ENCODE peak calls at places on chromosome 19, in seven cellular contexts. One of them, this sample, is unnamed.
A peak's percentile ranks its signal among the peaks of the same experiment; 100 is the strongest.

GRCh38 chr19:1247747-1248453 is 483 bp upstream of the MIDN start:
- DNase-seq in gastrocnemius medialis: peak; percentile 90
- DNase-seq in fibroblast of pulmonary artery: peak; percentile 64
- DNase-seq in CD8-positive, alpha-beta T cell: peak; percentile 79
- DNase-seq in cardiac fibroblast: peak; percentile 80
- DNase-seq in heart right ventricle: peak; percentile 86
- DNase-seq in tibial artery: peak; percentile 91
- DNase-seq in this sample: peak; percentile 63

GRCh38 chr19:4067396-4068057 is 828 bp upstream of the ZBTB7A start:
- DNase-seq in gastrocnemius medialis: no peak
- DNase-seq in fibroblast of pulmonary artery: no peak
- DNase-seq in CD8-positive, alpha-beta T cell: no peak
- DNase-seq in cardiac fibroblast: no peak
- DNase-seq in heart right ventricle: peak; percentile 59
- DNase-seq in tibial artery: no peak
- DNase-seq in this sample: no peak

GRCh38 chr19:28836366-28836765 is 376.6 kb downstream of the UQCRFS1 start:
- DNase-seq in gastrocnemius medialis: no peak
- DNase-seq in fibroblast of pulmonary artery: no peak
- DNase-seq in CD8-positive, alpha-beta T cell: no peak
- DNase-seq in cardiac fibroblast: no peak
- DNase-seq in heart right ventricle: no peak
- DNase-seq in tibial artery: no peak
- DNase-seq in this sample: no peak

GRCh38 chr19:48539503-48540096 is 12.4 kb upstream of the SULT2B1 start:
- DNase-seq in gastrocnemius medialis: no peak
- DNase-seq in fibroblast of pulmonary artery: peak; percentile 69
- DNase-seq in CD8-positive, alpha-beta T cell: no peak
- DNase-seq in cardiac fibroblast: peak; percentile 84
- DNase-seq in heart right ventricle: no peak
- DNase-seq in tibial artery: no peak
- DNase-seq in this sample: peak; percentile 58

GRCh38 chr19:15025237-15025636 is 24.0 kb upstream of the CASP14 start:
- DNase-seq in gastrocnemius medialis: no peak
- DNase-seq in fibroblast of pulmonary artery: no peak
- DNase-seq in CD8-positive, alpha-beta T cell: no peak
- DNase-seq in cardiac fibroblast: peak; percentile 4
- DNase-seq in heart right ventricle: no peak
- DNase-seq in tibial artery: no peak
- DNase-seq in this sample: peak; percentile 28

GRCh38 chr19:15863272-15863671 is 34.6 kb downstream of the CYP4F2 start:
- DNase-seq in gastrocnemius medialis: no peak
- DNase-seq in fibroblast of pulmonary artery: no peak
- DNase-seq in CD8-positive, alpha-beta T cell: peak; percentile 44
- DNase-seq in cardiac fibroblast: no peak
- DNase-seq in heart right ventricle: no peak
- DNase-seq in tibial artery: no peak
- DNase-seq in this sample: no peak

GRCh38 chr19:16457195-16457953 is 14.4 kb downstream of the EPS15L1 start:
- DNase-seq in gastrocnemius medialis: no peak
- DNase-seq in fibroblast of pulmonary artery: peak; percentile 53
- DNase-seq in CD8-positive, alpha-beta T cell: no peak
- DNase-seq in cardiac fibroblast: peak; percentile 42
- DNase-seq in heart right ventricle: peak; percentile 38
- DNase-seq in tibial artery: peak; percentile 81
- DNase-seq in this sample: peak; percentile 27

GRCh38 chr19:843180-843835 is 2.5 kb downstream of the PRTN3 start:
- DNase-seq in gastrocnemius medialis: no peak
- DNase-seq in fibroblast of pulmonary artery: no peak
- DNase-seq in CD8-positive, alpha-beta T cell: no peak
- DNase-seq in cardiac fibroblast: no peak
- DNase-seq in heart right ventricle: no peak
- DNase-seq in tibial artery: no peak
- DNase-seq in this sample: peak; percentile 33

GRCh38 chr19:29371766-29372415 is 153.9 kb upstream of the VSTM2B start:
- DNase-seq in gastrocnemius medialis: no peak
- DNase-seq in fibroblast of pulmonary artery: no peak
- DNase-seq in CD8-positive, alpha-beta T cell: peak; percentile 34
- DNase-seq in cardiac fibroblast: no peak
- DNase-seq in heart right ventricle: no peak
- DNase-seq in tibial artery: peak; percentile 32
- DNase-seq in this sample: no peak

GRCh38 chr19:5949792-5950305 is 28.1 kb downstream of the RANBP3 start:
- DNase-seq in gastrocnemius medialis: no peak
- DNase-seq in fibroblast of pulmonary artery: no peak
- DNase-seq in CD8-positive, alpha-beta T cell: peak; percentile 69
- DNase-seq in cardiac fibroblast: no peak
- DNase-seq in heart right ventricle: peak; percentile 58
- DNase-seq in tibial artery: no peak
- DNase-seq in this sample: no peak

GRCh38 chr19:18313398-18313797 is 9.5 kb downstream of the LSM4 start:
- DNase-seq in gastrocnemius medialis: no peak
- DNase-seq in fibroblast of pulmonary artery: no peak
- DNase-seq in CD8-positive, alpha-beta T cell: no peak
- DNase-seq in cardiac fibroblast: no peak
- DNase-seq in heart right ventricle: no peak
- DNase-seq in tibial artery: no peak
- DNase-seq in this sample: no peak

GRCh38 chr19:411723-412355 is 2.9 kb upstream of the C2CD4C start:
- DNase-seq in gastrocnemius medialis: no peak
- DNase-seq in fibroblast of pulmonary artery: no peak
- DNase-seq in CD8-positive, alpha-beta T cell: no peak
- DNase-seq in cardiac fibroblast: no peak
- DNase-seq in heart right ventricle: no peak
- DNase-seq in tibial artery: no peak
- DNase-seq in this sample: no peak

GRCh38 chr19:53102701-53103140 is 501 bp downstream of the ZNF160 start:
- DNase-seq in gastrocnemius medialis: no peak
- DNase-seq in fibroblast of pulmonary artery: peak; percentile 44
- DNase-seq in CD8-positive, alpha-beta T cell: no peak
- DNase-seq in cardiac fibroblast: peak; percentile 51
- DNase-seq in heart right ventricle: peak; percentile 36
- DNase-seq in tibial artery: peak; percentile 72
- DNase-seq in this sample: peak; percentile 22

GRCh38 chr19:43534811-43535761 is 2.1 kb downstream of the ZNF575 start:
- DNase-seq in gastrocnemius medialis: no peak
- DNase-seq in fibroblast of pulmonary artery: peak; percentile 74
- DNase-seq in CD8-positive, alpha-beta T cell: peak; percentile 61
- DNase-seq in cardiac fibroblast: peak; percentile 64
- DNase-seq in heart right ventricle: peak; percentile 68
- DNase-seq in tibial artery: peak; percentile 83
- DNase-seq in this sample: peak; percentile 23

GRCh38 chr19:30105316-30105715 is 163.3 kb downstream of the URI1 start:
- DNase-seq in gastrocnemius medialis: no peak
- DNase-seq in fibroblast of pulmonary artery: no peak
- DNase-seq in CD8-positive, alpha-beta T cell: no peak
- DNase-seq in cardiac fibroblast: no peak
- DNase-seq in heart right ventricle: no peak
- DNase-seq in tibial artery: no peak
- DNase-seq in this sample: no peak

GRCh38 chr19:35206855-35207254 is 21.7 kb downstream of the FAM187B start:
- DNase-seq in gastrocnemius medialis: no peak
- DNase-seq in fibroblast of pulmonary artery: no peak
- DNase-seq in CD8-positive, alpha-beta T cell: peak; percentile 49
- DNase-seq in cardiac fibroblast: no peak
- DNase-seq in heart right ventricle: no peak
- DNase-seq in tibial artery: no peak
- DNase-seq in this sample: no peak

GRCh38 chr19:15116856-15117255 is 9.7 kb downstream of the SYDE1 start:
- DNase-seq in gastrocnemius medialis: no peak
- DNase-seq in fibroblast of pulmonary artery: no peak
- DNase-seq in CD8-positive, alpha-beta T cell: no peak
- DNase-seq in cardiac fibroblast: no peak
- DNase-seq in heart right ventricle: no peak
- DNase-seq in tibial artery: no peak
- DNase-seq in this sample: no peak

GRCh38 chr19:16067205-16067938 is 8.9 kb upstream of the TPM4 start:
- DNase-seq in gastrocnemius medialis: no peak
- DNase-seq in fibroblast of pulmonary artery: peak; percentile 91
- DNase-seq in CD8-positive, alpha-beta T cell: no peak
- DNase-seq in cardiac fibroblast: peak; percentile 90
- DNase-seq in heart right ventricle: peak; percentile 42
- DNase-seq in tibial artery: peak; percentile 96
- DNase-seq in this sample: peak; percentile 92

GRCh38 chr19:2034729-2035589 is 16.1 kb downstream of the MKNK2 start:
- DNase-seq in gastrocnemius medialis: no peak
- DNase-seq in fibroblast of pulmonary artery: peak; percentile 52
- DNase-seq in CD8-positive, alpha-beta T cell: no peak
- DNase-seq in cardiac fibroblast: peak; percentile 56
- DNase-seq in heart right ventricle: no peak
- DNase-seq in tibial artery: no peak
- DNase-seq in this sample: peak; percentile 62

GRCh38 chr19:41904118-41904870 is 21.3 kb downstream of the ARHGEF1 start:
- DNase-seq in gastrocnemius medialis: no peak
- DNase-seq in fibroblast of pulmonary artery: no peak
- DNase-seq in CD8-positive, alpha-beta T cell: no peak
- DNase-seq in cardiac fibroblast: no peak
- DNase-seq in heart right ventricle: no peak
- DNase-seq in tibial artery: no peak
- DNase-seq in this sample: no peak

DNA sequence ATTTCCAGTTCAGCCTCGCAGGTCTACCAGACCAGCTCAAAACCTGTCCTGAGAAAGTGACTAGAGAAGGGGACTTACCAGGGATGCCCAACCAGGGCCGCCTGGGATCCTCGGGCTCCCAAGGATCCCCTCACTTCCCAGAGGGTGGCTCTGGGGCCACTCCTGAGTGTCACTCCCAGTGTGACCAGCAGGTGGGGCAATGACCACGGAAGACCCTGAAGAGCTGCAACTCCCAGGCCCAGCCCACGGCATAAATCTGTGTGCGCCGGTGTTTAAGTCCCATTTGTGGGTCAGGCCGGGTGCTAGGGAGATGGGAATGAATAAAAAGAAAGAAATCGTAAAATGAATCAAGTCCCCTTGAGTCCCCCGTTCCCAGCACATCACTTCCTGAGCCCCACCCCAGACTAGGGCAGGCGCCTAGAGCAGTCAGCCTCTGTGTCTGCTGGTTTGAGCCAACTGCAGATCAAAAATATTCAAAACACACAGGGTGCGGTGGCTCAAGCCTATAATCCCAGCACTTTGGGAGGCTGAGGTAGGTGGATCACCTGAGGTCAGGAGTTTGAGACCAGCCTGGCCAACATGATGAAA is 10.7 kb downstream of the PTGIR start:
- DNase-seq in gastrocnemius medialis: peak; percentile 47
- DNase-seq in fibroblast of pulmonary artery: peak; percentile 87
- DNase-seq in CD8-positive, alpha-beta T cell: peak; percentile 88
- DNase-seq in cardiac fibroblast: peak; percentile 84
- DNase-seq in heart right ventricle: peak; percentile 86
- DNase-seq in tibial artery: peak; percentile 91
- DNase-seq in this sample: peak; percentile 80
- TF ChIP-seq CTCF in gastrocnemius medialis: peak; percentile 88
- TF ChIP-seq CTCF in fibroblast of pulmonary artery: peak; percentile 81
- TF ChIP-seq CTCF in CD8-positive, alpha-beta T cell: peak; percentile 91
- TF ChIP-seq CTCF in cardiac fibroblast: peak; percentile 88
- TF ChIP-seq CTCF in heart right ventricle: peak; percentile 85
- TF ChIP-seq CTCF in tibial artery: peak; percentile 93
- TF ChIP-seq CTCF in this sample: peak; percentile 82

GRCh38 chr19:58408152-58409009 is at the start of gene ZNF584:
- DNase-seq in gastrocnemius medialis: peak; percentile 94
- DNase-seq in fibroblast of pulmonary artery: peak; percentile 93
- DNase-seq in CD8-positive, alpha-beta T cell: peak; percentile 94
- DNase-seq in cardiac fibroblast: peak; percentile 93
- DNase-seq in heart right ventricle: peak; percentile 96
- DNase-seq in tibial artery: peak; percentile 96
- DNase-seq in this sample: peak; percentile 96

GRCh38 chr19:58407658-58408151 is 744 bp upstream of the ZNF584 start:
- DNase-seq in gastrocnemius medialis: no peak
- DNase-seq in fibroblast of pulmonary artery: no peak
- DNase-seq in CD8-positive, alpha-beta T cell: no peak
- DNase-seq in cardiac fibroblast: no peak
- DNase-seq in heart right ventricle: no peak
- DNase-seq in tibial artery: peak; percentile 62
- DNase-seq in this sample: no peak

GRCh38 chr19:58401825-58402433 is 6.5 kb downstream of the RNF225 start:
- DNase-seq in gastrocnemius medialis: no peak
- DNase-seq in fibroblast of pulmonary artery: no peak
- DNase-seq in CD8-positive, alpha-beta T cell: no peak
- DNase-seq in cardiac fibroblast: no peak
- DNase-seq in heart right ventricle: no peak
- DNase-seq in tibial artery: no peak
- DNase-seq in this sample: no peak

GRCh38 chr19:58409010-58409790 is 751 bp downstream of the ZNF584 start:
- DNase-seq in gastrocnemius medialis: no peak
- DNase-seq in fibroblast of pulmonary artery: no peak
- DNase-seq in CD8-positive, alpha-beta T cell: no peak
- DNase-seq in cardiac fibroblast: no peak
- DNase-seq in heart right ventricle: no peak
- DNase-seq in tibial artery: peak; percentile 62
- DNase-seq in this sample: peak; percentile 41

GRCh38 chr19:58406818-58407657 is 1.4 kb upstream of the ZNF584 start:
- DNase-seq in gastrocnemius medialis: no peak
- DNase-seq in fibroblast of pulmonary artery: no peak
- DNase-seq in CD8-positive, alpha-beta T cell: no peak
- DNase-seq in cardiac fibroblast: no peak
- DNase-seq in heart right ventricle: no peak
- DNase-seq in tibial artery: no peak
- DNase-seq in this sample: no peak
- TF ChIP-seq CTCF in gastrocnemius medialis: no peak
- TF ChIP-seq CTCF in fibroblast of pulmonary artery: peak; percentile 42
- TF ChIP-seq CTCF in CD8-positive, alpha-beta T cell: no peak
- TF ChIP-seq CTCF in cardiac fibroblast: peak; percentile 43
- TF ChIP-seq CTCF in heart right ventricle: no peak
- TF ChIP-seq CTCF in tibial artery: no peak
- TF ChIP-seq CTCF in this sample: no peak

DNA sequence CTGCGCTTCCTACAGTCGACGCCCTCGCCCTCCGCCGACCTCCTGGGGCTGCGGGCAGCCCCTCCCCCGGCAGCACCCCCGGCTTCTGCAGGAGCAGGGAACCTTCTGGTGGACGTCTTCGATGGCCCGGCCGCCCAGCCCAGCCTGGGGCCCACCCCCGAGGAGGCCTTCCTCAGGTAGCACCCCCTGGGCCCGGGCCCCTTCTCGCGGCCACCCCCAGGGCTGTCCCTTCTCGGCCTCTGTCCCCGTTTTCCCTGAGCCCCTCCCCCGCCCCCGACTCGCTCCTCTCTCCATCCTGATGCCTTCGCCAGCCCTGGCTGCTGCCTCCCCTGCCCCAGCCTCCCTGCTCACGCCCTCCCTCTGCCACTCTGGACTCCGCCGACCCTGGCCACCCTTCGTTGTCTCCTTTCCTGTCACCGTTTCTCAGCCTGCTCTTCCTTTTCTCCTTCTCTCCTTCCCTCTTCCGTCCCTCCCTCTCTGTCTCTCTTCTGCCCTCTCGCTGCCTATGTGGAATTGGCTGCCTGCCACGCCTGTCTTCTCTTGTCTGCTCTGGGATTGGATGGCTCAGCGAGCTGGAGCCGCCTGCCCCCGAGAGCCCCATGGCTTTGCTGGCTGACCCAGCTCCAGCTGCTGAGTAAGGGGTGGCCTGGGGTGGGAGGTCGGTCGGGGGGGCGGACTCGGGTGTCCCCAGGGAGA is 11.0 kb downstream of the FUZ start:
- DNase-seq in gastrocnemius medialis: peak; percentile 82
- DNase-seq in fibroblast of pulmonary artery: peak; percentile 90
- DNase-seq in CD8-positive, alpha-beta T cell: no peak
- DNase-seq in cardiac fibroblast: peak; percentile 90
- DNase-seq in heart right ventricle: peak; percentile 93
- DNase-seq in tibial artery: peak; percentile 94
- DNase-seq in this sample: peak; percentile 28
- TF ChIP-seq CTCF in gastrocnemius medialis: peak; percentile 45
- TF ChIP-seq CTCF in fibroblast of pulmonary artery: peak; percentile 49
- TF ChIP-seq CTCF in CD8-positive, alpha-beta T cell: no peak
- TF ChIP-seq CTCF in cardiac fibroblast: peak; percentile 40
- TF ChIP-seq CTCF in heart right ventricle: no peak
- TF ChIP-seq CTCF in tibial artery: peak; percentile 18
- TF ChIP-seq CTCF in this sample: no peak

GRCh38 chr19:31314849-31315620 is 34.2 kb downstream of the TSHZ3 start:
- DNase-seq in gastrocnemius medialis: no peak
- DNase-seq in fibroblast of pulmonary artery: no peak
- DNase-seq in CD8-positive, alpha-beta T cell: no peak
- DNase-seq in cardiac fibroblast: no peak
- DNase-seq in heart right ventricle: no peak
- DNase-seq in tibial artery: no peak
- DNase-seq in this sample: no peak
- TF ChIP-seq CTCF in gastrocnemius medialis: no peak
- TF ChIP-seq CTCF in fibroblast of pulmonary artery: peak; percentile 23
- TF ChIP-seq CTCF in CD8-positive, alpha-beta T cell: no peak
- TF ChIP-seq CTCF in cardiac fibroblast: peak; percentile 38
- TF ChIP-seq CTCF in heart right ventricle: no peak
- TF ChIP-seq CTCF in tibial artery: no peak
- TF ChIP-seq CTCF in this sample: no peak

This sample was measured in MCF 10A.